ENCODE peak calls at places on chromosomes 13 and 19, in four cellular contexts. One of them, this sample, is unnamed.

GRCh38 chr19:49758292-49758691 is 4.8 kb downstream of the TSKS start:
- DNase-seq in IMR-90: peak; percentile 83
- DNase-seq in GM23248: peak; percentile 84
- DNase-seq in Karpas-422: no peak
- DNase-seq in this sample: no peak

GRCh38 chr19:50557009-50557613 is 11.1 kb downstream of the LRRC4B start:
- DNase-seq in GM23248: no peak
- DNase-seq in IMR-90: no peak
- DNase-seq in Karpas-422: no peak
- DNase-seq in this sample: no peak

GRCh38 chr19:55454787-55455243 is 6.6 kb downstream of the ISOC2 start:
- DNase-seq in IMR-90: peak; percentile 22
- DNase-seq in GM23248: peak; percentile 70
- DNase-seq in Karpas-422: peak; percentile 87
- DNase-seq in this sample: peak; percentile 58

GRCh38 chr13:63492604-63493003 is 2077.0 kb upstream of the PCDH20 start:
- DNase-seq in Karpas-422: no peak
- DNase-seq in IMR-90: no peak
- DNase-seq in GM23248: no peak
- DNase-seq in this sample: no peak

GRCh38 chr13:39159393-39159792 is 121.1 kb downstream of the NHLRC3 start:
- DNase-seq in Karpas-422: no peak
- DNase-seq in IMR-90: no peak
- DNase-seq in GM23248: no peak
- DNase-seq in this sample: no peak

GRCh38 chr19:18532208-18532890 is 10.5 kb upstream of the ELL start:
- DNase-seq in GM23248: no peak
- DNase-seq in Karpas-422: no peak
- DNase-seq in IMR-90: no peak
- DNase-seq in this sample: no peak

GRCh38 chr13:105365831-105366230 is 1169.6 kb downstream of the EFNB2 start:
- DNase-seq in IMR-90: no peak
- DNase-seq in GM23248: no peak
- DNase-seq in Karpas-422: no peak
- DNase-seq in this sample: no peak

GRCh38 chr19:3094638-3095374 is 644 bp downstream of the GNA11 start:
- DNase-seq in GM23248: peak; percentile 76
- DNase-seq in IMR-90: peak; percentile 17
- DNase-seq in Karpas-422: peak; percentile 67
- DNase-seq in this sample: peak; percentile 72

GRCh38 chr13:60627071-60627686 is 230.2 kb downstream of the TDRD3 start:
- DNase-seq in GM23248: peak; percentile 50
- DNase-seq in IMR-90: peak; percentile 3
- DNase-seq in Karpas-422: peak; percentile 79
- DNase-seq in this sample: peak; percentile 37

GRCh38 chr13:23915308-23915707 is 18.0 kb upstream of the C1QTNF9B start:
- DNase-seq in IMR-90: no peak
- DNase-seq in Karpas-422: no peak
- DNase-seq in GM23248: no peak
- DNase-seq in this sample: no peak

GRCh38 chr13:33725340-33725739 is 92.6 kb upstream of the RFC3 start:
- DNase-seq in GM23248: no peak
- DNase-seq in IMR-90: no peak
- DNase-seq in Karpas-422: no peak
- DNase-seq in this sample: no peak

GRCh38 chr13:106530209-106530906 is 5.1 kb downstream of the EFNB2 start:
- DNase-seq in GM23248: no peak
- DNase-seq in Karpas-422: no peak
- DNase-seq in IMR-90: no peak
- DNase-seq in this sample: no peak

GRCh38 chr13:46213242-46213641 is 1.5 kb downstream of the LRRC63 start:
- DNase-seq in Karpas-422: peak; percentile 36
- DNase-seq in IMR-90: no peak
- DNase-seq in GM23248: no peak
- DNase-seq in this sample: no peak
- H2AFZ ChIP-seq in Karpas-422: no peak overlapping the region
- H2AFZ ChIP-seq in IMR-90: no peak overlapping the region
- H2AFZ ChIP-seq in GM23248: no peak overlapping the region
- H2AFZ ChIP-seq in this sample: no peak overlapping the region

GRCh38 chr19:20999731-21000352 is 20.6 kb upstream of the ZNF430 start:
- DNase-seq in GM23248: peak; percentile 97
- DNase-seq in IMR-90: peak; percentile 71
- DNase-seq in Karpas-422: peak; percentile 99
- DNase-seq in this sample: peak; percentile 93
- H2AFZ ChIP-seq in GM23248: peak overlapping the region; percentile 95
- H2AFZ ChIP-seq in IMR-90: peak overlapping the region; percentile 88
- H2AFZ ChIP-seq in Karpas-422: peak overlapping the region; percentile 63
- H2AFZ ChIP-seq in this sample: peak overlapping the region; percentile 56

GRCh38 chr19:57067440-57067839 is 52.3 kb upstream of the USP29 start:
- DNase-seq in GM23248: no peak
- DNase-seq in Karpas-422: no peak
- DNase-seq in IMR-90: no peak
- DNase-seq in this sample: no peak

GRCh38 chr19:57071414-57071813 is 48.4 kb upstream of the USP29 start:
- DNase-seq in GM23248: no peak
- DNase-seq in Karpas-422: no peak
- DNase-seq in IMR-90: no peak
- DNase-seq in this sample: no peak

GRCh38 chr19:57068326-57068725 is 51.5 kb upstream of the USP29 start:
- DNase-seq in GM23248: no peak
- DNase-seq in Karpas-422: no peak
- DNase-seq in IMR-90: no peak
- DNase-seq in this sample: no peak

GRCh38 chr19:57068921-57069697 is 50.7 kb upstream of the USP29 start:
- DNase-seq in Karpas-422: peak; percentile 71
- DNase-seq in GM23248: no peak
- DNase-seq in IMR-90: no peak
- DNase-seq in this sample: no peak
- H2AFZ ChIP-seq in Karpas-422: no peak overlapping the region
- H2AFZ ChIP-seq in GM23248: no peak overlapping the region
- H2AFZ ChIP-seq in IMR-90: no peak overlapping the region
- H2AFZ ChIP-seq in this sample: no peak overlapping the region

DNA sequence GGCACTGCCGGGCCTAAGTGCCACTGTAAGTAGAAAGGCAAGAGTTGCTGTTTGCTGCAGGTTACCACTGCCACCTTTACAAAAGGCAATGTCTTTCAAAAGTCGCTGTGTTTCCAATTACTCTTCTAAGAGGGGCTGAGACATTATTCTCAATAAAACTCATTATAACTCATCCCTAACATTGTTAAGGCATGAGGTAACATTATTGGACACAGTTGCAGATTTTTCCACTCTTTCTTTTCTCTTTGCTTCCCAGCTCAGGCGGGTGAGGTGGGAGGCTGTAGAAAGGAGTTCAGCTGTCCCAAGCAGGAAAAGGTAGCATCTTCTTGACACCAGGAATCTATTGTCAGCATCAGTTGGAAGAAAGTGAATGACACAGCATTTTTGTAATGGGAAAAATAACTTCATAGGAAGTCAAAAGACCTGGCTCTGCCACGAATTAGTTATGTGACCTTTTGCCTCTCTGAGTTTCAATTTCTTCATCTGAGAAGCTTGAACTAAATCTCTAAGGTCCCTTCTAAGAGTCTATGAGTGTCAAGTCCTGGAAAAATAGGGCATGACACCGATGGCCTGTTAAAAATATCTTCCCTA is 2.1 kb upstream of the UBL3 start:
- DNase-seq in GM23248: peak; percentile 77
- DNase-seq in IMR-90: peak; percentile 30
- DNase-seq in Karpas-422: no peak
- DNase-seq in this sample: no peak
- H2AFZ ChIP-seq in GM23248: peak overlapping the region; percentile 50
- H2AFZ ChIP-seq in IMR-90: no peak overlapping the region
- H2AFZ ChIP-seq in Karpas-422: no peak overlapping the region
- H2AFZ ChIP-seq in this sample: no peak overlapping the region

GRCh38 chr19:57817976-57818375 is 3.3 kb upstream of the ZNF552 start:
- DNase-seq in GM23248: no peak
- DNase-seq in IMR-90: no peak
- DNase-seq in Karpas-422: no peak
- DNase-seq in this sample: no peak

GRCh38 chr19:57820599-57820998 is 5.9 kb upstream of the ZNF552 start:
- DNase-seq in GM23248: no peak
- DNase-seq in IMR-90: no peak
- DNase-seq in Karpas-422: no peak
- DNase-seq in this sample: no peak

GRCh38 chr19:57816652-57817051 is 1.9 kb upstream of the ZNF552 start:
- DNase-seq in GM23248: no peak
- DNase-seq in IMR-90: no peak
- DNase-seq in Karpas-422: no peak
- DNase-seq in this sample: no peak

GRCh38 chr19:57815247-57816075 is 748 bp upstream of the ZNF552 start:
- DNase-seq in Karpas-422: no peak
- DNase-seq in GM23248: no peak
- DNase-seq in IMR-90: no peak
- DNase-seq in this sample: no peak

GRCh38 chr19:57818378-57818777 is 3.7 kb upstream of the ZNF552 start:
- DNase-seq in GM23248: no peak
- DNase-seq in IMR-90: no peak
- DNase-seq in Karpas-422: no peak
- DNase-seq in this sample: no peak
- H2AFZ ChIP-seq in GM23248: peak overlapping the region; percentile 90
- H2AFZ ChIP-seq in IMR-90: no peak overlapping the region
- H2AFZ ChIP-seq in Karpas-422: no peak overlapping the region
- H2AFZ ChIP-seq in this sample: peak overlapping the region; percentile 66

GRCh38 chr19:5340637-5341447 is at the start of gene PTPRS:
- DNase-seq in GM23248: peak; percentile 95
- DNase-seq in IMR-90: peak; percentile 74
- DNase-seq in Karpas-422: peak; percentile 96
- DNase-seq in this sample: peak; percentile 88
- H2AFZ ChIP-seq in GM23248: peak within 1 kb of the TSS; percentile 94
- H2AFZ ChIP-seq in IMR-90: peak within 1 kb of the TSS; percentile 86
- H2AFZ ChIP-seq in Karpas-422: peak within 1 kb of the TSS; percentile 95
- H2AFZ ChIP-seq in this sample: peak within 1 kb of the TSS; percentile 77

GRCh38 chr13:42028113-42028799 is 20.2 kb upstream of the DGKH start:
- DNase-seq in IMR-90: no peak
- DNase-seq in GM23248: no peak
- DNase-seq in Karpas-422: no peak
- DNase-seq in this sample: no peak
- H2AFZ ChIP-seq in IMR-90: peak overlapping the region; percentile 75
- H2AFZ ChIP-seq in GM23248: no peak overlapping the region
- H2AFZ ChIP-seq in Karpas-422: no peak overlapping the region
- H2AFZ ChIP-seq in this sample: no peak overlapping the region

This sample was measured in OCI-LY7.